ENCODE peak calls at places on chromosome 10, in eight cellular contexts. Y is stimulated activated CD4-positive, alpha-beta T cell treated with anti-CD3 and anti-CD28 coated beads, TNF-alpha, amount 100 ng/mL, for 1 hour; N is posterior cingulate gyrus; I is GDM1; D is SW 1271; Z is NCI-H1694 treated with DMSO at 0.1 percent for 48 hours; U is HuH-7.5; J is fibroblast of pulmonary artery. K is an unnamed sample.

GRCh38 chr10:70513848-70514309 is 35.3 kb downstream of the PALD1 start:
- DNase-seq in J (no peak), N (no peak), U (no peak), Y (no peak), Z (no peak), D (no peak), I (no peak), K (no peak)

GRCh38 chr10:91551856-91552255 is 81.0 kb downstream of the PPP1R3C start:
- DNase-seq in N (peak; percentile 85), Z (peak; percentile 34), I (peak; percentile 9), Y (no peak), U (no peak), D (no peak), J (peak; percentile 86), K (peak; percentile 57)

GRCh38 chr10:116857156-116857555 is 7.9 kb downstream of the ENO4 start:
- DNase-seq in N (no peak), Z (no peak), I (no peak), D (no peak), Y (no peak), U (no peak), J (no peak), K (no peak)

GRCh38 chr10:5944389-5945202 is 32.7 kb downstream of the IL15RA start:
- DNase-seq in N (peak; percentile 82), Y (no peak), D (no peak), I (no peak), U (no peak), Z (no peak), J (peak; percentile 100), K (peak; percentile 100)

GRCh38 chr10:87585565-87586514 is 73.8 kb upstream of the PAPSS2 start:
- DNase-seq in U (no peak), N (no peak), Y (no peak), Z (no peak), D (no peak), J (peak; percentile 83), I (no peak), K (peak; percentile 40)

GRCh38 chr10:22666287-22667092 is 47.9 kb downstream of the PIP4K2A start:
- DNase-seq in U (no peak), J (peak; percentile 57), Y (no peak), D (no peak), I (peak; percentile 76), N (no peak), Z (no peak), K (no peak)

GRCh38 chr10:111076682-111077661 is at the start of gene ADRA2A:
- DNase-seq in N (peak; percentile 91), D (peak; percentile 6), Z (peak; percentile 16), U (peak; percentile 81), Y (no peak), I (peak; percentile 55), J (peak; percentile 37), K (peak; percentile 2)

GRCh38 chr10:95525033-95525418 is 36.1 kb downstream of the SORBS1 start:
- DNase-seq in D (no peak), Y (no peak), Z (no peak), N (no peak), J (no peak), U (no peak), I (no peak), K (no peak)

GRCh38 chr10:88672041-88672440 is 7.8 kb downstream of the LIPF start:
- DNase-seq in I (no peak), D (no peak), J (peak; percentile 32), Z (no peak), N (no peak), Y (no peak), U (no peak), K (peak; percentile 13)

GRCh38 chr10:88117227-88117626 is 253.8 kb downstream of the PTEN start:
- DNase-seq in D (no peak), N (no peak), U (no peak), J (no peak), Y (no peak), I (no peak), Z (no peak), K (no peak)

GRCh38 chr10:58241346-58241745 is 26.3 kb downstream of the IPMK start:
- DNase-seq in D (no peak), U (no peak), N (no peak), Y (no peak), Z (no peak), I (no peak), J (peak; percentile 26), K (peak; percentile 28)

GRCh38 chr10:25522946-25523608 is 348.3 kb downstream of the GPR158 start:
- DNase-seq in J (peak; percentile 68), I (no peak), U (no peak), N (no peak), Z (no peak), D (no peak), Y (no peak), K (no peak)

GRCh38 chr10:64086083-64086772 is 565.0 kb downstream of the REEP3 start:
- DNase-seq in J (no peak), Z (no peak), Y (no peak), U (no peak), D (no peak), I (no peak), N (no peak), K (no peak)

GRCh38 chr10:28276384-28276783 is 26.5 kb downstream of the MPP7 start:
- DNase-seq in N (no peak), I (no peak), U (no peak), J (no peak), D (no peak), Z (no peak), Y (no peak), K (no peak)

GRCh38 chr10:1708746-1709145 is 28.6 kb downstream of the ADARB2 start:
- DNase-seq in D (no peak), Z (no peak), I (no peak), U (no peak), Y (no peak), N (no peak), J (no peak), K (no peak)

GRCh38 chr10:52353960-52354394 is 39.9 kb downstream of the DKK1 start:
- DNase-seq in I (no peak), Y (no peak), J (peak; percentile 70), D (no peak), Z (no peak), U (peak; percentile 27), N (no peak), K (no peak)

GRCh38 chr10:129704225-129704624 is 237.2 kb downstream of the MGMT start:
- DNase-seq in Z (no peak), U (no peak), Y (no peak), D (no peak), I (no peak), J (no peak), N (peak; percentile 70), K (no peak)

GRCh38 chr10:88361494-88361893 is 221.6 kb downstream of the RNLS start:
- DNase-seq in N (no peak), J (no peak), Y (no peak), U (no peak), I (no peak), Z (no peak), D (no peak), K (no peak)

GRCh38 chr10:132110091-132110490 is 44.3 kb downstream of the JAKMIP3 start:
- DNase-seq in Z (no peak), J (no peak), Y (no peak), U (no peak), D (no peak), N (peak; percentile 86), I (no peak), K (no peak)

GRCh38 chr10:95447733-95448132 is 113.4 kb downstream of the SORBS1 start:
- DNase-seq in I (no peak), U (no peak), D (no peak), N (no peak), J (peak; percentile 82), Z (no peak), Y (no peak), K (no peak)

GRCh38 chr10:86964061-86964846 is 4.0 kb upstream of the ADIRF start:
- DNase-seq in J (no peak), Y (no peak), N (peak; percentile 76), U (no peak), Z (no peak), D (no peak), I (no peak), K (no peak)

GRCh38 chr10:102661614-102662133 is 17.4 kb downstream of the TRIM8 start:
- DNase-seq in U (no peak), J (no peak), Z (no peak), N (no peak), Y (no peak), I (no peak), D (no peak), K (no peak)

GRCh38 chr10:99279626-99280111 is 44.0 kb upstream of the HPSE2 start:
- DNase-seq in D (no peak), N (no peak), U (no peak), I (no peak), Y (no peak), Z (peak; percentile 14), J (peak; percentile 1), K (peak; percentile 4)

GRCh38 chr10:119139464-119140067 is 25.9 kb downstream of the SFXN4 start:
- DNase-seq in I (peak; percentile 5), J (peak; percentile 35), D (no peak), N (peak; percentile 90), Z (no peak), U (peak; percentile 32), Y (peak; percentile 21), K (no peak)

GRCh38 chr10:1538121-1538520 is 199.2 kb downstream of the ADARB2 start:
- DNase-seq in Y (no peak), Z (no peak), I (no peak), N (peak; percentile 74), U (no peak), J (no peak), D (no peak), K (no peak)

GRCh38 chr10:60846173-60846572 is 67.9 kb downstream of the CDK1 start:
- DNase-seq in U (no peak), Y (no peak), N (no peak), D (no peak), Z (no peak), I (no peak), J (peak; percentile 79), K (no peak)

GRCh38 chr10:93438796-93439253 is 43.3 kb downstream of the MYOF start:
- DNase-seq in J (peak; percentile 54), D (no peak), Z (no peak), Y (no peak), U (no peak), N (no peak), I (no peak), K (no peak)

GRCh38 chr10:62019013-62019684 is 117.7 kb downstream of the ARID5B start:
- DNase-seq in D (no peak), J (peak; percentile 54), U (no peak), I (no peak), Y (no peak), Z (no peak), N (no peak), K (peak; percentile 78)

GRCh38 chr10:97717627-97718026 is 4.1 kb downstream of the MARVELD1 start:
- DNase-seq in I (no peak), Y (no peak), D (no peak), Z (no peak), N (no peak), J (no peak), U (no peak), K (no peak)

GRCh38 chr10:98170249-98171117 is 36.0 kb downstream of the R3HCC1L start:
- DNase-seq in D (no peak), Y (no peak), Z (peak; percentile 21), N (peak; percentile 49), I (peak; percentile 3), U (peak; percentile 27), J (peak; percentile 70), K (peak; percentile 28)

GRCh38 chr10:53357587-53357986 is 585.0 kb upstream of the MBL2 start:
- DNase-seq in U (no peak), D (no peak), J (no peak), I (no peak), Y (no peak), Z (no peak), N (no peak), K (no peak)

GRCh38 chr10:100446130-100446761 is 16.6 kb upstream of the WNT8B start:
- DNase-seq in N (no peak), J (no peak), Y (no peak), U (no peak), D (no peak), I (no peak), Z (no peak), K (no peak)

GRCh38 chr10:116113721-116114501 is 159.1 kb downstream of the GFRA1 start:
- DNase-seq in D (no peak), U (no peak), Z (no peak), I (no peak), N (peak; percentile 89), Y (no peak), J (no peak), K (no peak)

GRCh38 chr10:113480828-113481502 is 71.9 kb upstream of the HABP2 start:
- DNase-seq in Z (no peak), Y (no peak), N (no peak), J (no peak), I (no peak), D (no peak), U (peak; percentile 27), K (no peak)